ENCODE peak calls at places on chromosomes 16 and 17, in five cellular contexts. E is CD8-positive, alpha-beta T cell; Z is omental fat pad; Y is fibroblast of lung; X is suprapubic skin. B is an unnamed sample.

GRCh38 chr16:60110531-60110930 is 1376.4 kb upstream of the GOT2 start:
- DNase-seq in E (no peak), Z (no peak), Y (no peak), X (no peak), B (no peak)

GRCh38 chr17:28982191-28982793 is 23.5 kb downstream of the SEZ6 start:
- DNase-seq in E (peak), Z (no peak), Y (peak), X (no peak), B (no peak)

GRCh38 chr17:27217631-27218030 is 76.3 kb upstream of the WSB1 start:
- DNase-seq in E (no peak), Z (no peak), Y (no peak), X (no peak), B (no peak)

GRCh38 chr17:78325076-78325712 is 34.7 kb downstream of the SOCS3 start:
- DNase-seq in E (no peak), Z (no peak), Y (peak), X (peak), B (no peak)

GRCh38 chr16:71711789-71712188 is 12.7 kb downstream of the PHLPP2 start:
- DNase-seq in E (no peak), Z (no peak), Y (no peak), X (no peak), B (no peak)

GRCh38 chr17:74442670-74443515 is 11.0 kb downstream of the GPRC5C start:
- DNase-seq in E (no peak), Z (no peak), Y (no peak), X (peak), B (peak)

GRCh38 chr16:9286930-9287329 is 195.5 kb downstream of the HAPSTR1 start:
- DNase-seq in E (no peak), Z (no peak), Y (no peak), X (no peak), B (no peak)

GRCh38 chr16:75351183-75351582 is 82.1 kb downstream of the CFDP1 start:
- DNase-seq in E (no peak), Z (no peak), Y (peak), X (no peak), B (no peak)

GRCh38 chr17:75822119-75822799 is 21.9 kb downstream of the UNC13D start:
- DNase-seq in E (peak), Z (no peak), Y (no peak), X (peak), B (no peak)

GRCh38 chr17:45177563-45177962 is 15.9 kb downstream of the HEXIM2 start:
- DNase-seq in E (no peak), Z (no peak), Y (no peak), X (no peak), B (no peak)

GRCh38 chr17:72455562-72455961 is 334.7 kb downstream of the SOX9 start:
- DNase-seq in E (no peak), Z (no peak), Y (no peak), X (no peak), B (peak)
- TF ChIP-seq CTCF in E (no peak), Z (no peak), Y (no peak), X (no peak), B (no peak)

GRCh38 chr17:39264119-39264518 is 38.4 kb upstream of the STAC2 start:
- DNase-seq in E (no peak), Z (no peak), Y (no peak), X (no peak), B (no peak)

GRCh38 chr17:39261286-39261685 is 35.5 kb upstream of the STAC2 start:
- DNase-seq in E (no peak), Z (no peak), Y (no peak), X (no peak), B (peak)
- TF ChIP-seq CTCF in E (peak), Z (no peak), Y (no peak), X (no peak), B (no peak)

GRCh38 chr17:12734852-12735430 is 54.4 kb upstream of the ARHGAP44 start:
- DNase-seq in E (no peak), Z (no peak), Y (no peak), X (no peak), B (no peak)
- TF ChIP-seq CTCF in E (no peak), Z (no peak), Y (no peak), X (no peak), B (no peak)

DNA sequence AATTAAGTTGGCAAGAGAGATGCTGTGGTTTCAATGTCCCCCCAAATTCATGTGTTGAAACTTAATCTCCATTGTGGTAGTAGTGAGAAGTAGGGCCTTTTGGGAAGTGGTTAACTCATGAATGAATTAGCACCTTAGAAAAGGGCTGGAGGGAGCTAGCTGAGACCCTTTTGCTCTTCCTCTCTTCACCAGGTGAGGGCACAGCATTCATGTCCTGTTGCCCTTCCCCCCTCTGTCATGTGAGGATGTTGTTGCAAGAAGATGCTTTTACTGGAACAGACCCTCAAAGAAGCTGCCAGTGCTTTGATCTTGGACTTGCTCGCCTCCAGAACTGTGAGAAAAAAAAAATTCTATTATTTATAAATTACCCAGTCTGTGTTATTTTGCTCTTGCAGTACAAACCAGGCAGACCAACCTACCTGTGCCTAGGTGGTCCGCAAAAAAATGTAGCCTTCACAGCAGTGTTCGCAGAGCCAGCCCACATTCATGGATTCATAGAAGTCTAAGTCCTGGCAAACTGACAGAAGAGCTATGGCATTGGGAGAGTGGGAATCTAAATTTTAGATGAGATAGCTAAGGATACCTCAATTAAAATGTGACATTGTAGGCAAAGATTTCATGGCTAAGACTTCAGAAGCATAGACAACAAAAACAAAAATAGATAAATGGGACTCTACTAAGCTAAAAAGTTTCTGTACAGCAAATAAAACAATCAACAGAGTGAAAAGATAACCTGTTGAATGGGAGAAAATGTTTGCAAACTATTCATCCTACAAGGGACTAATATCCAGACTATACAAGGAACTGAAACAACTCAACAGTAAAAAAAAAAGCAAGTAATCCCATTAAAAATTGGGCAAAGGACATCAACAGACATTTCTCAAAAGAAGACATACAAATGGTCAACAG is 32.0 kb upstream of the ABCA5 start:
- DNase-seq in E (no peak), Z (no peak), Y (no peak), X (no peak), B (peak)
- TF ChIP-seq CTCF in E (no peak), Z (no peak), Y (no peak), X (no peak), B (peak)

DNA sequence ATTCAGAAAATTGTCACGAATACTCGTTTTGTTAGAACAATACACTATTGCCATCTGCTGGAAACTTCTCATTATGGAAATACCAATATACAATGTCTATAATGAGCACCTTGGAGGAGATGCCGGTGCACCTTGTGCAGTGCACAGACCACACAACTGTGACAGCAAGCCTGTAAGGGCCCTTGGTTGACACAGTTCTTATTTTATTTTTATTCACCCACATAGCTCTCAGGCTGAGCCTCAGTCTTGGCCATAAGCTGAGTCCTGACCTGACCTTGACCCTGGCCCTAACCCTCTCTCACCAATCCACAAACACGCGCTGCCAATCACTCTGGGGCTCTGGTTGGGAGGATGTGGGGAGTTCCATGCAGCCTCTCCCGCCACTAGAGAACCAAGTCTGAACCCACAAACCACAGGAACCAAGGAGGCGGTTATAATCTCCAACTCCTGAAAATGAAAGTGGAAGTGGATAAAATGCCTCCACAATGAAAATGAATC is 7.6 kb downstream of the AIPL1 start:
- DNase-seq in E (no peak), Z (no peak), Y (peak), X (no peak), B (no peak)
- TF ChIP-seq CTCF in E (no peak), Z (no peak), Y (no peak), X (no peak), B (no peak)

GRCh38 chr16:27470567-27471431 is 68.8 kb downstream of the IL21R start:
- DNase-seq in E (no peak), Z (no peak), Y (peak), X (no peak), B (peak)
- TF ChIP-seq CTCF in E (no peak), Z (no peak), Y (peak), X (no peak), B (no peak)

DNA sequence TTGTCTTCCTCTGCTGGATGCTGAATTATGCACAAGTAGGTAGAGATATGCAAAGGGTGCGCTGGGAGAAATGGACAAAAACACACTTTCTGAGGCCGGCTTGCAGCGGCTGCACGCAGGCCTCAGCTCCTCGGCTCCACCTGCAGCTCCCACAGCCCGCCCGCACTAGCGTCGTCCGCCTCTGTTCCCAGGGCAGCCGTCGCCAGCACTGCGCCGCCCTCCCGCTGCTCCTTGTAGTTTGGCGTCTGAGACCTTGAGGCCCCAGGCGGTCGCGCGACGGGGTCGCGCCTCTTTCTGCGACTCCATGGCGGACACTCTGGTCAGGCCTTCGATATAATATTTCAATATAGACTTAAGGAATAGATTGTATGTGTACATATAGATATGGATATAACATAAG is 24.8 kb downstream of the SLFN12 start:
- DNase-seq in E (no peak), Z (no peak), Y (no peak), X (no peak), B (no peak)
- TF ChIP-seq CTCF in E (no peak), Z (no peak), Y (no peak), X (no peak), B (no peak)

GRCh38 chr17:65231086-65231485 is 93.9 kb downstream of the RGS9 start:
- DNase-seq in E (no peak), Z (no peak), Y (no peak), X (no peak), B (no peak)
- TF ChIP-seq CTCF in E (no peak), Z (no peak), Y (no peak), X (no peak), B (no peak)

GRCh38 chr17:31260151-31260550 is 36.9 kb downstream of the OMG start:
- DNase-seq in E (no peak), Z (no peak), Y (no peak), X (no peak), B (no peak)

GRCh38 chr17:31269597-31269996 is 27.4 kb downstream of the OMG start:
- DNase-seq in E (no peak), Z (no peak), Y (peak), X (no peak), B (no peak)

GRCh38 chr17:31269178-31269577 is 27.9 kb downstream of the OMG start:
- DNase-seq in E (no peak), Z (no peak), Y (no peak), X (no peak), B (no peak)

GRCh38 chr17:31261596-31261995 is 35.4 kb downstream of the OMG start:
- DNase-seq in E (no peak), Z (no peak), Y (no peak), X (no peak), B (no peak)

DNA sequence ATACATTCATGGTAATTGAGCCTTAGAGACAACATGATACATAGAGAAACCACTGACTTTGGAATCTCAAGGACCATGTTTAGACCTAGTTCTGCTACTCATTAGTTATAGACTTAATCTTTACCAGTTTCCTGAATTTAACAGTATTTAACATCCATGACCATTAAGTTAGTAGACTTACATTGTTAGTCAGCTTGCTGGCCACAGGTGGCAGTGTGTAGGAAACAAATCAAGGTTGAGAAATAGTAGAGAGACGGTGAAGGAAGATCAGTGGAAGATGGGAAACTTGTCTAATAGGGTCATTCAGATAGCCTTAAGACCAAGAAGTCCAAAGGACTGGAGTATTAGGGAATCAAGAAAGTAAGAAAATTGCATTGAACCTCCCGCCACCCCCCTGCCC is 31.0 kb downstream of the OMG start:
- DNase-seq in E (no peak), Z (no peak), Y (no peak), X (no peak), B (no peak)
- TF ChIP-seq CTCF in E (peak), Z (no peak), Y (no peak), X (no peak), B (peak)

B was measured in nephron progenitor cell.